ENCODE peak calls at places on chromosomes 7 and 10, in five cellular contexts. N is A549, A is HepG2, X is K562, K is GM12878. L is an unnamed sample.

GRCh38 chr7:101671783-101672356 is 42.8 kb upstream of the MYL10 start:
- ATAC-seq in X (peak; percentile 52), K (no peak), A (no peak), N (peak; percentile 7), L (no peak)

GRCh38 chr10:46052057-46052790 is 6.2 kb upstream of the MSMB start:
- ATAC-seq in A (peak; percentile 90), N (peak; percentile 36), X (no peak), K (no peak), L (no peak)

GRCh38 chr7:101686030-101686429 is 56.9 kb upstream of the MYL10 start:
- ATAC-seq in N (no peak), X (no peak), K (no peak), A (no peak), L (no peak)

GRCh38 chr10:978826-979421 is 9.3 kb upstream of the GTPBP4 start:
- ATAC-seq in K (no peak), N (no peak), A (no peak), X (no peak), L (no peak)

GRCh38 chr10:127496045-127496444 is 53.1 kb upstream of the NPS start:
- ATAC-seq in N (no peak), A (no peak), X (no peak), K (no peak), L (no peak)

GRCh38 chr10:9096288-9096687 is 1041.8 kb downstream of the GATA3 start:
- ATAC-seq in A (no peak), N (no peak), K (no peak), X (no peak), L (no peak)

GRCh38 chr10:8037941-8038894 is 16.3 kb upstream of the GATA3 start:
- ATAC-seq in X (no peak), A (peak; percentile 43), N (peak; percentile 28), K (peak; percentile 27), L (no peak)

GRCh38 chr10:116833986-116834760 is 15.1 kb upstream of the ENO4 start:
- ATAC-seq in X (no peak), K (no peak), A (no peak), N (no peak), L (no peak)

GRCh38 chr10:122420624-122421007 is 33.8 kb upstream of the ARMS2 start:
- ATAC-seq in K (no peak), A (no peak), N (no peak), X (no peak), L (no peak)

GRCh38 chr7:42096262-42096661 is 140.7 kb downstream of the GLI3 start:
- ATAC-seq in K (no peak), X (no peak), N (peak; percentile 18), A (no peak), L (no peak)

GRCh38 chr10:72009430-72010081 is 45.4 kb downstream of the CHST3 start:
- ATAC-seq in X (no peak), K (no peak), A (no peak), N (no peak), L (peak; percentile 94)

GRCh38 chr10:46033602-46034011 is 3.2 kb upstream of the NCOA4 start:
- ATAC-seq in N (no peak), K (no peak), X (no peak), A (peak; percentile 22), L (no peak)

GRCh38 chr7:74584160-74584954 is 73.2 kb upstream of the GTF2I start:
- ATAC-seq in A (peak; percentile 33), N (no peak), K (no peak), X (peak; percentile 72), L (no peak)
- TF ChIP-seq CTCF in A (peak; percentile 64), N (no peak), K (no peak), X (peak; percentile 50), L (no peak)

GRCh38 chr7:26547156-26547555 is 255.5 kb downstream of the SNX10 start:
- ATAC-seq in X (no peak), A (no peak), N (no peak), K (no peak), L (no peak)
- TF ChIP-seq EP300 in X (no peak), A (no peak), N (no peak), K (no peak), L (no peak)

GRCh38 chr7:142063551-142064442 is 47.7 kb upstream of the MGAM2 start:
- ATAC-seq in A (no peak), N (no peak), K (no peak), X (no peak), L (no peak)
- H3K4me1 ChIP-seq in A (peaks cover 15% of the 10 kb centered on the region), N (no peaks in the 10 kb centered on the region), K (no peaks in the 10 kb centered on the region), X (no peaks in the 10 kb centered on the region), L (no peaks in the 10 kb centered on the region)

GRCh38 chr7:4763794-4764185 is 11.6 kb upstream of the AP5Z1 start:
- ATAC-seq in A (no peak), N (no peak), K (no peak), X (no peak), L (no peak)

GRCh38 chr7:4766666-4767530 is 8.5 kb upstream of the AP5Z1 start:
- ATAC-seq in A (no peak), X (no peak), N (no peak), K (no peak), L (peak; percentile 66)

GRCh38 chr7:4764402-4765007 is 10.9 kb upstream of the AP5Z1 start:
- ATAC-seq in A (no peak), K (no peak), X (no peak), N (no peak), L (no peak)

GRCh38 chr7:4763091-4763793 is 12.2 kb upstream of the AP5Z1 start:
- ATAC-seq in K (no peak), N (no peak), A (no peak), X (no peak), L (no peak)

GRCh38 chr7:4765776-4766490 is 9.5 kb upstream of the AP5Z1 start:
- ATAC-seq in X (peak; percentile 24), N (peak; percentile 37), K (no peak), A (peak; percentile 13), L (no peak)
- TF ChIP-seq CTCF in X (peak; percentile 25), N (peak; percentile 46), K (peak; percentile 17), A (peak; percentile 43), L (no peak)

GRCh38 chr10:28375399-28376354 is 72.8 kb upstream of the MPP7 start:
- ATAC-seq in X (no peak), K (no peak), N (peak; percentile 75), A (no peak), L (no peak)
- TF ChIP-seq EP300 in X (no peak), K (no peak), N (no peak), A (no peak), L (no peak)

L was measured in gastroesophageal sphincter.